ENCODE peak calls at places on chromosomes 12 and 14, in four cellular contexts. T is K562, Z is SK-N-SH, P is WTC11. A is an unnamed sample.
A peak's percentile ranks its signal among the peaks of the same experiment; 100 is the strongest.

GRCh38 chr12:14665354-14666348 is 30.7 kb downstream of the GUCY2C start:
- DNase-seq in Z (no peak), T (peak; percentile 15), P (peak; percentile 41), A (peak; percentile 9)

GRCh38 chr12:115572440-115572839 is 705.1 kb downstream of the MED13L start:
- DNase-seq in T (no peak), P (no peak), Z (no peak), A (no peak)

GRCh38 chr12:13342971-13343370 is 146.4 kb downstream of the EMP1 start:
- DNase-seq in T (no peak), P (no peak), Z (no peak), A (no peak)

GRCh38 chr12:131894313-131894860 is at the start of gene ULK1:
- DNase-seq in Z (peak; percentile 100), P (peak; percentile 94), T (peak; percentile 92), A (peak; percentile 97)

GRCh38 chr12:20492251-20492728 is 124.0 kb downstream of the PDE3A start:
- DNase-seq in P (no peak), T (no peak), Z (no peak), A (no peak)

GRCh38 chr14:69441948-69442347 is 42.6 kb upstream of the PLEKHD1 start:
- DNase-seq in T (no peak), P (no peak), Z (no peak), A (no peak)

GRCh38 chr14:42163136-42163535 is 556.5 kb downstream of the LRFN5 start:
- DNase-seq in T (no peak), P (no peak), Z (no peak), A (no peak)

GRCh38 chr14:103544627-103545218 is 15.7 kb downstream of the TRMT61A start:
- DNase-seq in Z (no peak), T (no peak), P (no peak), A (no peak)

GRCh38 chr12:130925616-130926015 is 28.1 kb upstream of the ADGRD1 start:
- DNase-seq in P (no peak), Z (no peak), T (no peak), A (no peak)

GRCh38 chr14:54562334-54562733 is 4.6 kb upstream of the SAMD4A start:
- DNase-seq in Z (no peak), P (no peak), T (peak; percentile 8), A (no peak)

DNA sequence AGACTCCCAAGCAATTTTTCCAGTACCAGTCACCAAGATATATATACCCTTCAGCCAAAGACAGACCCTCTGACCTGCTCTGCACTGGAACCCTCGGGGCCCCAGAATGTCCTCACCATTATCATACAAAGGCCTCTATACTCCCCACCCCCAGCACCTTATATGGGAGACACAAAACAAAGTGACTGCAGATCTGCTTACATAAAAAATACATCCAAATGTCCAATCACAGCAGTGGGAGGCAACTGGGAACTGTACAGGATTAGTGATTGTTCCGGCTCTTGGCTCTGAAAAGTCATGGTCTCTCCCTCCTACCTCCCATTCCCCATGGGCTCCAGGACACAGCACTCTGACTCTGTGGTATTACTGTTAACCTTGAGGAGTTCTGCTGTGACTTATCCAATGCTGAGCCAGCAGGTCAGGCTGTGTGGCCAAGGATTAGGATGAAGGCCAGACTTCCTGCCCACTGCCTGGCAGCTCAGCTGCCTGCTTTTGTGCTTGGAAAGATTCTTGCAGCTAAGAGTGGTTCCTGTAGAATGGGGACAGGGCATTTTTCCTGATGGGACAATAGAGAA is 13.7 kb downstream of the OXA1L start:
- DNase-seq in T (no peak), P (no peak), Z (no peak), A (no peak)
- TF ChIP-seq TEAD4 in T (no peak), P (no peak), Z (no peak), A (no peak)

GRCh38 chr12:12272869-12273268 is 6.0 kb upstream of the LRP6 start:
- DNase-seq in Z (no peak), T (no peak), P (no peak), A (no peak)
- TF ChIP-seq TEAD4 in Z (no peak), T (no peak), P (no peak), A (peak; percentile 58)

DNA sequence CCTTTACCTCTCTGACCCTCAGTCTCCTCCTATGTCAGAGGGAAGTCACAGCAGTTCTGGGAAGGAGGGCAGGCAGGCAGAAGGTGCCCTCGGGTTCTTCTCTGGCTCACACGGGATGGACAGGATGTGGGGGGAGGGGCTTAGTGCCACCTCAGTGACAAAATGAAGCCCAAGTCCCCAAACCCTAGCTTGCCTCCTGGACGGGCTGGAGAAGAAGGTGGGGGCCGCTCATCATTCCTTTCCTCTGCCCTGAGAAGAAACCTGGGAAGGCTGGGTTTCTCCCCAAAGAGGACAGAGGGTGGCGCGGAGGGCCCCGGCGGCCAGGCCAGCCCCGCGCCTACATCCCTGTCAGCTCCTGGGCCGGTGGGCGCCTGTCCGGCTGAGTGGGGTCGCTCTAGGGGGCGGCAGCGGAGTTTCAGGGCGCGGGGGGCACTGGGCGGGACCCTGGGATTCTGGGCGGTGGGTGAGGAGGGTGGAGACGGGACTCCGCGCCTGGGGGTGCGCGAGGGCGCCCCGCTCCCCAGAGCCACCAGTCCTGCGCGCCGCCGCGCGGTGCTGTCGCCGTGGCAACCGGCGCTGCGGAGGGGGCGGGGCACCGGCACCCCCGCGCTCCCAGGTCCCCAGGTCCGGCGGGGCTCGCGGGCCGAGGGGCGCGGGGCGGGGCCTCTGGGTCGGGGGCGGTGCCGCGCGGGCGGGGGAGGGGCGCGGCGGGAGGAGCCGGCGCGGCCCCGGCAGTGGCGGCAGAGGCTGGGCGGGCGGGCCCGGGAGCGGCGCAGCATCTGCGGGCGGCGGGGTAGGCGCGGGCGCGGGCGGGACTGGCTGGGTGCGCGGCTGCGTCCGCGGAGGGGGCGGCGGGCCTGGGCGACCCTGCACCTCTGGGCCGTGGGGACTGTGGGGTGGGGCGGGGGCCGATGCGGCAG is at the start of gene TMEM121:
- DNase-seq in T (peak; percentile 18), Z (peak; percentile 93), P (peak; percentile 54), A (peak; percentile 56)
- TF ChIP-seq TEAD4 in T (no peak), Z (no peak), P (no peak), A (no peak)

DNA sequence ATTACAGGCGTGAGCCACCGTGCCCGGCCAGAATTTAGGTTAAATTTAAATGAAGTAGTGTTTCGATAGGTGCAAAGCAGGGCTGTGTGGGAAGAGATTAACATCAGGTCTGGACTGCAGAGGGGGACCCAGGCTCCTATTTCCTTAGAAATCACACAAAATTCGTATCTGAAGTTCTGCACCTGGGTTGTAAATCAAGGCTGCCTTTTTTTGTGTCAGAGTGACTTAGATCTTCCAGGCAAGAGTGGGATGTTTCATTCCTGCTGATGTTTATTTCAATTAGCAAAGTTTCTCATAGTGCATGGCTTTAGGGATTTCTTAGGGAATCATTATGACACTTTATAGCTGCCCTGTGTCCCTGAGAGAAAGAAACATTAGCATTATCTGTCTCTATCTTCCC is 62.5 kb downstream of the TBK1 start:
- DNase-seq in P (no peak), Z (no peak), T (no peak), A (no peak)
- TF ChIP-seq TEAD4 in P (no peak), Z (no peak), T (no peak), A (no peak)

GRCh38 chr12:118402251-118402650 is 25.9 kb downstream of the SUDS3 start:
- DNase-seq in Z (no peak), P (no peak), T (no peak), A (no peak)
- TF ChIP-seq TEAD4 in Z (no peak), P (no peak), T (no peak), A (no peak)

DNA sequence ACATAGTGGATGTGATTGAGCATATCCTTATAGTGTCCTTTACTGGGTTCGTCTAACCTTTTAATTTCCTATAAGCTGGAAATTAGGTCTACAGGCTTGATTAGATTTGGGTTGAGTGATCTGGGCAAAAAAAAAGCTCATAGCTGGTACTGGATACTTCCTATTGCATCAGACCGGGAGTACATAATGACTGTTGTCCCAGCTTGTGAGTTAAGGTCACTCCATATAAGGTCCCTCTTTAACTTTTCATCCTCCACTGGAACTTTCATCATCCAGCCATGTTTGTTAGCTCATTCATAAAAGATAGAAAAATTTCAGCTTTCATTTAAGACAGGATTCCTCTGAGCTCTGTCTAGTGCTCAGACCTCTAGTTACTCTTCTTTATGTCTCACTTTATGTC is 80.8 kb downstream of the C14orf132 start:
- DNase-seq in T (no peak), Z (no peak), P (no peak), A (no peak)
- TF ChIP-seq TEAD4 in T (no peak), Z (no peak), P (no peak), A (no peak)

GRCh38 chr14:75215520-75215919 is 39.1 kb upstream of the TMED10 start:
- DNase-seq in T (no peak), P (no peak), Z (no peak), A (no peak)

GRCh38 chr14:75217508-75218206 is 41.2 kb upstream of the TMED10 start:
- DNase-seq in Z (no peak), P (no peak), T (no peak), A (no peak)

GRCh38 chr14:75214558-75214957 is 38.1 kb upstream of the TMED10 start:
- DNase-seq in P (no peak), T (no peak), Z (no peak), A (no peak)

GRCh38 chr14:75213172-75213571 is 36.8 kb upstream of the TMED10 start:
- DNase-seq in Z (no peak), T (no peak), P (no peak), A (no peak)

GRCh38 chr14:75216427-75217006 is 40.1 kb upstream of the TMED10 start:
- DNase-seq in P (no peak), T (no peak), Z (no peak), A (no peak)
- TF ChIP-seq TEAD4 in P (no peak), T (no peak), Z (no peak), A (no peak)

DNA sequence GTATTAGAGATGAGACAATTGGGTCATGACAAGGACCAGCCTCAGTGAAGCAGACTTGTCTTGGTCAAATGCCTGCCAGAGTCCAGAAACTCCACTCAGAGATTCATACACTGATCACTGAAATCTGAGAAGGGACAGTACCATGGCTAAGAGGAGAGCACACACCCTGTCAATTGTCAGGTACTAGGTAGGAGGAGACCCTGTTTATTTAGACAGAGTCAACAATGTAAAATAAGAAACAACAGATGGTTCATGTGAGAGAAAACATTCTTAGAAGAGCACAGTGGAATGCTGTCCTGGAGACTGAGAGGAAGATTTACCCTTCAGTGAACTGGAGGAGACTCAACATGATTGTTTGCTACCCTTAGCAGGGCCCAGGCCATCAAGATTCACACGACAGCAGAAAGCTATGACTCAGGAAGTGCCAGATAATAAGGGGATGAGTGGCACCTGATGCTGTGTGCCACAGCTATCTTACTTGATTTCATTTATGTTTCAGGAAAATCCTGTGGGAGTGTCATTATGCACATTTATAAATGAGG is 136.7 kb upstream of the NEDD1 start:
- DNase-seq in Z (no peak), T (no peak), P (no peak), A (no peak)
- TF ChIP-seq TEAD4 in Z (no peak), T (no peak), P (no peak), A (no peak)

A was measured in H1.